ENCODE peak calls at places on chromosomes 6 and 20, in ten cellular contexts. L is ovary, D is adrenal gland, M is pancreas, O is mucosa of descending colon, C is upper lobe of right lung, R is body of pancreas, U is lower leg skin, W is neural progenitor cell, X is heart left ventricle. F is an unnamed sample.

GRCh38 chr6:36131517-36132220 is 1.4 kb downstream of the MAPK13 start:
- DNase-seq in X (no peak), W (no peak), C (peak; percentile 75), D (peak; percentile 94), M (peak; percentile 89), O (peak; percentile 82), U (no peak), L (peak; percentile 77), R (peak; percentile 85), F (peak; percentile 93)

GRCh38 chr6:40389176-40389767 is 197.9 kb downstream of the LRFN2 start:
- DNase-seq in L (no peak), O (no peak), M (no peak), X (no peak), C (no peak), D (no peak), R (no peak), U (no peak), W (no peak), F (no peak)

GRCh38 chr6:33983721-33984465 is 162.0 kb downstream of the GRM4 start:
- DNase-seq in U (no peak), D (no peak), O (no peak), R (no peak), M (no peak), C (peak; percentile 44), W (no peak), X (peak; percentile 40), L (no peak), F (no peak)

GRCh38 chr6:35185302-35185681 is 28.5 kb upstream of the SCUBE3 start:
- DNase-seq in C (peak; percentile 68), W (no peak), D (peak; percentile 46), L (no peak), O (no peak), M (no peak), X (peak; percentile 71), U (no peak), R (no peak), F (no peak)

GRCh38 chr6:53410508-53411258 is 61.9 kb upstream of the ELOVL5 start:
- DNase-seq in X (peak; percentile 68), L (peak; percentile 45), D (peak; percentile 70), U (no peak), R (peak; percentile 25), M (no peak), C (peak; percentile 73), O (peak; percentile 66), W (no peak), F (peak; percentile 66)

GRCh38 chr20:32018269-32019155 is 8.3 kb downstream of the CCM2L start:
- DNase-seq in R (peak; percentile 75), U (peak; percentile 28), W (peak; percentile 92), M (peak; percentile 88), L (peak; percentile 56), C (peak; percentile 86), D (peak; percentile 49), O (peak; percentile 79), X (peak; percentile 76), F (no peak)

GRCh38 chr6:25311251-25311910 is 32.2 kb downstream of the CARMIL1 start:
- DNase-seq in C (no peak), D (no peak), U (no peak), L (no peak), X (no peak), O (no peak), M (no peak), W (peak; percentile 15), R (no peak), F (no peak)

GRCh38 chr6:118725944-118726343 is 74.6 kb upstream of the CEP85L start:
- DNase-seq in O (no peak), C (no peak), W (no peak), D (peak; percentile 42), U (no peak), R (no peak), L (no peak), X (no peak), M (no peak), F (peak; percentile 21)

GRCh38 chr20:47181056-47181862 is 175.2 kb downstream of the ZMYND8 start:
- DNase-seq in W (peak; percentile 36), D (no peak), C (no peak), M (no peak), X (no peak), U (no peak), O (peak; percentile 32), R (no peak), L (no peak), F (peak; percentile 69)

GRCh38 chr20:3751664-3752385 is 15.7 kb downstream of the ADISSP start:
- DNase-seq in C (peak; percentile 84), D (peak; percentile 83), U (peak; percentile 62), L (no peak), W (peak; percentile 87), O (peak; percentile 74), X (peak; percentile 84), R (peak; percentile 57), M (no peak), F (peak; percentile 62)

GRCh38 chr6:128208078-128208477 is 307.2 kb upstream of the THEMIS start:
- DNase-seq in C (no peak), D (no peak), X (no peak), M (no peak), O (no peak), U (no peak), W (no peak), R (no peak), L (no peak), F (no peak)

GRCh38 chr6:121885399-121886152 is 450.1 kb downstream of the GJA1 start:
- DNase-seq in D (no peak), R (no peak), M (no peak), W (no peak), X (no peak), L (no peak), C (no peak), U (no peak), O (no peak), F (no peak)

GRCh38 chr6:156890627-156891300 is 113.6 kb downstream of the ARID1B start:
- DNase-seq in R (no peak), D (no peak), X (no peak), M (no peak), L (no peak), U (no peak), O (no peak), W (no peak), C (no peak), F (no peak)

GRCh38 chr6:30154709-30155521 is 6.1 kb downstream of the TRIM10 start:
- DNase-seq in U (no peak), D (peak; percentile 29), R (peak; percentile 20), L (no peak), O (peak; percentile 73), C (no peak), X (no peak), W (no peak), M (no peak), F (no peak)

GRCh38 chr6:157070403-157071107 is 252.8 kb downstream of the TMEM242 start:
- DNase-seq in O (no peak), D (no peak), L (no peak), U (no peak), C (no peak), M (no peak), R (no peak), W (peak; percentile 19), X (no peak), F (no peak)

GRCh38 chr20:63320041-63320511 is 27.1 kb downstream of the COL20A1 start:
- DNase-seq in W (no peak), U (no peak), D (no peak), M (no peak), L (peak; percentile 32), C (peak; percentile 60), X (peak; percentile 49), O (no peak), R (no peak), F (no peak)
- H3K4me3 ChIP-seq in W (no peak overlapping the region), U (no peak overlapping the region), D (no peak overlapping the region), M (no peak overlapping the region), L (no peak overlapping the region), C (no peak overlapping the region), X (no peak overlapping the region), O (no peak overlapping the region), R (no peak overlapping the region), F (no peak overlapping the region)

DNA sequence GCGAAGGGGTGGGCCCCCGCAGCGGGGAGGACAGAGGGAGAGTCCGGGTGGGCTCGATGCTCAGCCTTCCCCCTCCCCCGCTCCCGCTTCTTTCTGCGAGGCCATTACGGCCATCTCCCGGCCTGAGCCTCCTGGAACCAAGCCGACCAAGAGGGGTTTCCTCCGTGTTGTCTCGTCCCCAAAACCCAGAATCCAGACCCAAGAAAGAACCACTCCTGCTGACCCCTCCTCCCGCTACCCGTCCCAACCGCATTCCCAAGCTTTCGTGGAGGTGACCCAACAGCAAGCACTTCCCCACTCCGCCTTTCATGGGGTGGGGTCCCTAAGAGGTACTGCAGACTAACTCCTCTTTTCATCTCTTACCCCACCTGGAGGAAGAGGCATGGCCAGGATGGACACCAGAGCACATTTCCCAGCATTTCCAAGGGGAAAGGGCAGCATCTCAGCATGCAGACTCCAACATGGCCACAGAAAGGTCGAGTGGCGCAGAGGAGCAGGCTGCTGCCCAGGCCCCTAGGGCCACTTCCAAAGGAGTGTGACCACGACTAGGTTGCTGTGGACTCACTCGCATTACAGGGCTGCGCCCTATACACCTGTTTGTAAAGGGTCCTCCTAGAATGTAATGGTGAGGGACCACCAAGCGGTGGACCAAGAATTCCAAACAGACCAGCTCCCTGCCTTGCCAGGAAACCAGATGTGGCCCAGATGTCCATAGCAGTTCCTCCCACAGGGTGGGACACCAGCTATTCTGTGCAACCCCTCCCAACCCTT is 53.5 kb downstream of the MRPL14 start:
- DNase-seq in D (no peak), O (no peak), U (no peak), R (no peak), X (no peak), L (no peak), M (no peak), C (no peak), W (no peak), F (peak; percentile 46)
- TF ChIP-seq CTCF in D (peak; percentile 17), O (no peak), U (no peak), R (no peak), X (no peak), L (no peak), M (no peak), C (no peak), W (no peak), F (peak; percentile 28)

GRCh38 chr6:42028234-42029061 is 21.9 kb upstream of the TAF8 start:
- DNase-seq in U (no peak), R (no peak), M (no peak), O (no peak), W (no peak), D (peak; percentile 77), L (no peak), X (no peak), C (no peak), F (no peak)
- H3K4me3 ChIP-seq in U (no peak overlapping the region), R (no peak overlapping the region), M (no peak overlapping the region), O (no peak overlapping the region), W (no peak overlapping the region), D (no peak overlapping the region), L (no peak overlapping the region), X (no peak overlapping the region), C (no peak overlapping the region), F (no peak overlapping the region)

DNA sequence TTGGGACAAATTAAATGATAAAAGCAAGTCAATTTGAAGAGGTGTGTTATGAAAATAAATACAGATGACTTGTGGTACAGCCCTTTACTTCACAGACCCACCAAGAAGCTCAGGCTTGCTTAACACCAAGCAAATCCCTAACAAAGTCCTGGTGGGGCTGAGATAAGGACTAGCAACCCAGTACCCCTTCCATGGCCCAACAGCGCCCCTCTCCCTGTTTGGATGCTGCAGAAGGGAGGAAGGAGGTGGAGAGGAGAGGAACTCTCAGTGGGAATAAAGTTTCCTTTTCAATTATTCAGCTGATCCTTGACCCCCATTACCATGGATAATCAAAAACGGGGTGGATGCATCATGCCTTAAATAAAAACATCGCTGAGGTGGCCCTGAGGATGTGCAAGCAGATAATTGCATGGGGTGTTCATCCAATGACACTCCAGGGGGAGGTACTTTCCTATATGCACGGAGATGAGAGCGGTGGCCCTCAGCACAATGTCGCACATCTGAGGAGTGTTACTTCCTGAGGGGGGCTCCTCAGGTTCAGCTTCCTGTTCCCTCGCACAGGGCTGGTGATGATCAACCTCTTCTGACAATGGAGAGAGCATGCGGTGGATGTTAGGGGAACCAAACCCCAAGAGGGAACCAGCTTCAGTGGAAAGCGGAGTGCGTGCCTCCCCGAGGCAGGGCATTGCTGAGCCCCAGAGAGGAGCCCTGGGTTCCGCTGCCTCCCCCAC is 4.4 kb upstream of the ZNF831 start:
- DNase-seq in R (no peak), U (no peak), W (peak; percentile 38), X (no peak), C (no peak), D (no peak), L (no peak), O (no peak), M (no peak), F (no peak)
- TF ChIP-seq CTCF in R (no peak), U (no peak), W (peak; percentile 34), X (no peak), C (no peak), D (no peak), L (no peak), O (no peak), M (no peak), F (no peak)

F was measured in GM12865.